ENCODE peak calls at places on chromosomes 16 and 17, in five cellular contexts. X is neuronal stem cell, I is IMR-90, D is H1, C is mesendoderm. G is an unnamed sample. For H3K4me1, the result is how much of the 10 kb centered on the place peaks cover.

GRCh38 chr16:2292221-2292620 is 24.3 kb upstream of the RNPS1 start:
- DNase-seq in X (no peak), D (no peak), C (no peak), I (no peak), G (no peak)

GRCh38 chr17:38922538-38923291 is 2.7 kb upstream of the LASP1NB start:
- DNase-seq in X (peak), I (peak), C (peak), D (peak), G (peak)

GRCh38 chr17:70581459-70581858 is 412.1 kb downstream of the KCNJ2 start:
- DNase-seq in I (no peak), D (no peak), X (no peak), C (no peak), G (no peak)

GRCh38 chr16:68985855-68986254 is 119.6 kb upstream of the HAS3 start:
- DNase-seq in X (no peak), I (peak), C (no peak), D (no peak), G (no peak)

GRCh38 chr17:43673516-43674323 is 12.0 kb upstream of the MEOX1 start:
- DNase-seq in C (peak), X (peak), D (peak), I (peak), G (peak)

GRCh38 chr17:80794281-80795089 is 197.2 kb upstream of the CHMP6 start:
- DNase-seq in C (no peak), D (no peak), X (no peak), I (no peak), G (no peak)

GRCh38 chr17:20993863-20994778 is 48.7 kb downstream of the USP22 start:
- DNase-seq in D (no peak), C (no peak), X (no peak), I (no peak), G (no peak)

GRCh38 chr17:55513885-55514590 is 2.8 kb upstream of the SMIM36 start:
- DNase-seq in C (peak), D (peak), I (peak), X (peak), G (peak)

GRCh38 chr16:27665881-27666280 is 115.9 kb downstream of the KATNIP start:
- DNase-seq in C (peak), I (peak), X (no peak), D (no peak), G (no peak)

GRCh38 chr17:19345486-19346350 is 16.8 kb downstream of the B9D1 start:
- DNase-seq in C (no peak), X (no peak), D (no peak), I (no peak), G (peak)

GRCh38 chr17:52157603-52158449 is 688 bp downstream of the CA10 start:
- DNase-seq in X (peak), C (peak), I (no peak), D (peak), G (peak)

GRCh38 chr17:45288825-45289224 is 26.9 kb upstream of the SPATA32 start:
- DNase-seq in X (no peak), C (no peak), D (no peak), I (no peak), G (no peak)

GRCh38 chr17:78387982-78388941 is 9.8 kb downstream of the PGS1 start:
- DNase-seq in X (no peak), I (peak), D (no peak), C (no peak), G (no peak)

GRCh38 chr17:1965556-1966273 is 59.4 kb downstream of the RTN4RL1 start:
- DNase-seq in D (no peak), X (no peak), I (no peak), C (no peak), G (no peak)

GRCh38 chr17:39538875-39539274 is 68.8 kb downstream of the NEUROD2 start:
- DNase-seq in X (no peak), D (no peak), I (peak), C (no peak), G (no peak)

GRCh38 chr16:28879261-28879840 is 1.1 kb downstream of the ATP2A1 start:
- DNase-seq in I (no peak), X (no peak), D (no peak), C (no peak), G (no peak)

GRCh38 chr17:80866050-80866793 is 125.4 kb upstream of the CHMP6 start:
- DNase-seq in I (peak), C (peak), X (no peak), D (peak), G (peak)

GRCh38 chr16:22868859-22869258 is 54.9 kb downstream of the HS3ST2 start:
- DNase-seq in D (no peak), I (no peak), C (no peak), X (no peak), G (no peak)

GRCh38 chr16:11949527-11949926 is 7.7 kb upstream of the NPIPB2 start:
- DNase-seq in D (peak), X (peak), I (peak), C (peak), G (peak)

GRCh38 chr17:44564429-44564828 is 7.1 kb downstream of the FZD2 start:
- DNase-seq in D (no peak), X (no peak), I (no peak), C (peak), G (no peak)

GRCh38 chr16:50037791-50038190 is 12.8 kb downstream of the CNEP1R1 start:
- DNase-seq in X (no peak), C (no peak), I (peak), D (no peak), G (no peak)

GRCh38 chr17:57892146-57892819 is 42.4 kb upstream of the MRPS23 start:
- DNase-seq in X (peak), C (peak), D (peak), I (peak), G (peak)

GRCh38 chr17:57889892-57890856 is 40.3 kb upstream of the MRPS23 start:
- DNase-seq in C (no peak), I (peak), X (no peak), D (no peak), G (no peak)

GRCh38 chr17:57889252-57889651 is 39.4 kb upstream of the MRPS23 start:
- DNase-seq in X (no peak), C (no peak), D (no peak), I (no peak), G (no peak)

GRCh38 chr17:57892820-57893595 is 43.2 kb upstream of the MRPS23 start:
- DNase-seq in C (peak), D (peak), X (peak), I (peak), G (peak)

GRCh38 chr17:57890857-57891232 is 41.0 kb upstream of the MRPS23 start:
- DNase-seq in X (no peak), C (no peak), I (no peak), D (no peak), G (no peak)
- H3K4me1 ChIP-seq in X (under half), C (under half), I (under half), D (under half), G (under half)

DNA sequence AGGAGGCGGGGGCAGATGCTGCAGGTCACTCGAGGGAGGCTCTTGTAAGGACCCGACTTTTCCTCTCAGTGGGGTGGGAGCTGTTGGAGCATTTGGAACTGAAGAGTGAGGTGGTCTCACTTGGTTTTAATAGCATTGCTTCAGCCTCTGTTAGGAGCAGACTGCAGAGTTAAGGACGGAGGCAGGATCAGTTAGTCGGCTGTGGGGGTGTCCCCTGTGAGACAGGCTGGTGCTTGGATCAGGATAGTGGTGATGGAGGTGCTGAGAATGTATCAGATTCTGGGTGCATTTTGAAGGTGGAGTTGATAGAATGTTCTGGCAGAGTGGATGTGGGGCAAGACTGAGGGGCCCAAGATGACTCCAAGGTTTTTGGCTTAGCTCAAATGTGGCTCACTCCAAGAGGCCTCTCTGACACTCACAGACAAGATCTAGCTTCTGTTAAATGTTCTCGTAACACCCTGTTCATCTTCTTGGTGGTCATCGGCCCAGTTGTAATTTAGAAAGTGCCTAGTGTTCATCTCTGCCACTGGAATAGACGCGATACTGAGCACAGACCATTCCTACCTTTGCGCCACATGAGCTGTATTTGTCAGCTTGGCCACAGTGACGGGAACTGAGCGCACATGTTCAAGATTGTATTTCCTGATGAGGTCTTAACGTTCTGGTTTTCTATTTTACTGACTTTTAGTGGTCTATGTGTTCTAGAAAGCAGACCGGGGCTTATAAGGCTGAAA is 7.5 kb downstream of the LCMT1 start:
- DNase-seq in D (no peak), I (no peak), C (no peak), X (no peak), G (no peak)
- H3K18ac ChIP-seq in D (no peak), I (no peak), C (no peak), X (no peak), G (no peak)

DNA sequence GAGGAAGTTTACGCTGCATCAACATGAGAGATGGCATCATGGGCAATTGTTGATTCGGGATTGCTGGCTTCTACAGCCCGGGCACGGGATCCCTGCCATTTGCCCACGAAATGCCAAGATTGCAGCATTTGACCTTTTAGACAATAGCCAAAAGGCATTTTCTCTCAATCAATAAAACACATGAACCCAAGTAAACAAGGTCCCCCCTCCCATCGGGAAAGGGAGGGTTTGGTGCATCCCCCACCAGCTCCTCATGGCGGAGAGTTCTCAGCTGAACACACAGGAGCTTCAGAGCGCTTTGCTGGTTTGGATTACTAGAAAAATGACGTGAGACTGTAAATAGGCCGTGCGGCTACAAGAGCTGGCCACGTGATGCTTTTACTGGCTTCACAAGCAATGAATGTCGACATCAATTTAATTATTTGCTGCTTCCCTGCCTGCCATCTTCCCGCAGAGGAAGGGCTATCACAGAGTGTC is 147.6 kb downstream of the C16orf95 start:
- DNase-seq in D (no peak), C (no peak), X (no peak), I (peak), G (no peak)
- H3K4me1 ChIP-seq in D (under half), C (under half), X (under half), I (under half), G (under half)

GRCh38 chr17:40553694-40554534 is 11.4 kb downstream of the CCR7 start:
- DNase-seq in C (no peak), I (peak), D (no peak), X (no peak), G (peak)

GRCh38 chr17:40551091-40551873 is 14.0 kb downstream of the CCR7 start:
- DNase-seq in C (no peak), D (no peak), X (no peak), I (peak), G (no peak)

GRCh38 chr17:40552806-40553693 is 12.2 kb downstream of the CCR7 start:
- DNase-seq in X (no peak), C (no peak), I (no peak), D (no peak), G (peak)

GRCh38 chr17:40550608-40551007 is 14.7 kb downstream of the CCR7 start:
- DNase-seq in D (no peak), C (no peak), X (no peak), I (peak), G (no peak)

GRCh38 chr17:40551874-40552768 is 13.2 kb downstream of the CCR7 start:
- DNase-seq in I (peak), C (no peak), X (no peak), D (no peak), G (peak)
- H3K18ac ChIP-seq in I (peak), C (no peak), X (peak), D (no peak), G (no peak)

GRCh38 chr16:85982563-85982939 is 83.6 kb downstream of the IRF8 start:
- DNase-seq in D (no peak), X (no peak), I (no peak), C (no peak), G (no peak)
- H3K4me1 ChIP-seq in D (under half), X (under half), I (under half), C (under half), G (under half)

DNA sequence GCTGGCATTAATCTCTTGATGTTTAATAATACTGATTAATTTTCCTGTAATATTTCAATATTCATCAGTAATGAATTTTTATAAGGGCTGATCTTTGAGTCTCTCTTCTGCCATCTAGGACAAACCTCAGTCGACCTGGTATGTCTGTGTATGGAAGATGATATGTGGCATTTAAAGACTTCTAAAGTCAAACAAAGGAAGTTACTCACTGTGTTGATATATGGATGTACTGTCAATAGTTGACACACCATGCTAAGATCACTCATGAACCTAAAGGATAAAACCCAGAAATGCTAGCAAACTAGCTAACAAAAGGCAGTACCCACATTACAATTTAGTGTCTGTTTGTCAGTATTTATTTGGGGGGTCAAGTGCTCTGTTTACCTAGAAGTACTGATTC is 380.7 kb upstream of the GOT2 start:
- DNase-seq in D (no peak), C (no peak), X (no peak), I (no peak), G (no peak)
- H3K18ac ChIP-seq in D (no peak), C (no peak), X (no peak), I (no peak), G (no peak)

GRCh38 chr17:48840441-48840840 is 9.6 kb downstream of the CALCOCO2 start:
- DNase-seq in I (no peak), X (no peak), D (no peak), C (no peak), G (no peak)
- H3K4me1 ChIP-seq in I (under half), X (under half), D (under half), C (under half), G (under half)

GRCh38 chr16:85868495-85868894 is 30.5 kb upstream of the IRF8 start:
- DNase-seq in X (no peak), C (no peak), I (no peak), D (no peak), G (no peak)
- H3K18ac ChIP-seq in X (no peak), C (no peak), I (no peak), D (no peak), G (no peak)